ENCODE peak calls at places on chromosomes 1 and 21, in four cellular contexts. L is left ventricle myocardium inferior, W is foreskin fibroblast, Q is left lung. C is an unnamed sample.

GRCh38 chr1:3924871-3925655 is 25.0 kb upstream of the C1orf174 start:
- DNase-seq in L (no peak), Q (no peak), W (no peak), C (peak)

GRCh38 chr21:34962586-34963222 is 86.4 kb downstream of the RUNX1 start:
- DNase-seq in W (no peak), L (no peak), Q (no peak), C (no peak)

GRCh38 chr1:235513495-235514366 is 9.5 kb upstream of the B3GALNT2 start:
- DNase-seq in W (peak), L (no peak), Q (no peak), C (no peak)

GRCh38 chr1:247576514-247576913 is 11.6 kb upstream of the OR2G2 start:
- DNase-seq in L (no peak), Q (no peak), W (no peak), C (no peak)

GRCh38 chr1:245301162-245301580 is 146.4 kb downstream of the KIF26B start:
- DNase-seq in W (no peak), L (peak), Q (no peak), C (no peak)

GRCh38 chr1:246292571-246292970 is 214.5 kb downstream of the SMYD3 start:
- DNase-seq in L (no peak), W (no peak), Q (no peak), C (no peak)

GRCh38 chr1:3491291-3492246 is 37.1 kb downstream of the ARHGEF16 start:
- DNase-seq in L (peak), W (peak), Q (peak), C (peak)

GRCh38 chr1:41423511-41424191 is 60.8 kb downstream of the EDN2 start:
- DNase-seq in L (peak), W (no peak), Q (no peak), C (peak)

GRCh38 chr1:8328271-8328670 is 10.4 kb downstream of the SLC45A1 start:
- DNase-seq in W (no peak), L (no peak), Q (peak), C (no peak)

GRCh38 chr1:17635811-17636210 is 96.3 kb downstream of the ARHGEF10L start:
- DNase-seq in W (no peak), L (peak), Q (no peak), C (peak)

GRCh38 chr1:25090707-25091422 is 141.4 kb downstream of the SYF2 start:
- DNase-seq in L (no peak), W (no peak), Q (no peak), C (no peak)

GRCh38 chr1:24540906-24541710 is 14.8 kb upstream of the NCMAP start:
- DNase-seq in W (peak), Q (no peak), L (no peak), C (no peak)

GRCh38 chr1:93750946-93751345 is 69.3 kb upstream of the BCAR3 start:
- DNase-seq in L (no peak), Q (no peak), W (no peak), C (no peak)

GRCh38 chr1:75482951-75483350 is 128.0 kb downstream of the SLC44A5 start:
- DNase-seq in W (no peak), L (no peak), Q (no peak), C (no peak)

GRCh38 chr1:158019177-158019868 is 25.9 kb downstream of the KIRREL1 start:
- DNase-seq in W (peak), L (no peak), Q (no peak), C (no peak)

GRCh38 chr1:93500275-93500674 is 52.4 kb downstream of the FNBP1L start:
- DNase-seq in L (no peak), W (no peak), Q (no peak), C (no peak)

GRCh38 chr1:38541223-38541622 is 318.3 kb downstream of the RRAGC start:
- DNase-seq in L (no peak), W (no peak), Q (no peak), C (no peak)

GRCh38 chr1:51669191-51669590 is 52.3 kb downstream of the OSBPL9 start:
- DNase-seq in Q (no peak), W (no peak), L (no peak), C (no peak)

GRCh38 chr1:183872406-183872805 is 67.5 kb downstream of the RGL1 start:
- DNase-seq in L (no peak), W (no peak), Q (no peak), C (no peak)

GRCh38 chr21:17738171-17738953 is 80.8 kb downstream of the C21orf91 start:
- DNase-seq in L (no peak), W (no peak), Q (no peak), C (no peak)

GRCh38 chr1:65292861-65293593 is 16.3 kb upstream of the DNAJC6 start:
- DNase-seq in Q (no peak), L (no peak), W (no peak), C (no peak)

GRCh38 chr1:203744008-203744972 is 20.7 kb upstream of the LAX1 start:
- DNase-seq in Q (no peak), L (peak), W (peak), C (no peak)

GRCh38 chr1:83705091-83705490 is 293.8 kb downstream of the TTLL7 start:
- DNase-seq in Q (no peak), L (no peak), W (no peak), C (no peak)

GRCh38 chr1:22794691-22795090 is 84.1 kb downstream of the EPHB2 start:
- DNase-seq in Q (no peak), L (peak), W (peak), C (no peak)

GRCh38 chr21:42187976-42188653 is 30.8 kb upstream of the ABCG1 start:
- DNase-seq in Q (no peak), L (no peak), W (no peak), C (peak)

GRCh38 chr1:47624531-47624930 is 186.7 kb downstream of the FOXD2 start:
- DNase-seq in L (no peak), Q (no peak), W (no peak), C (no peak)

GRCh38 chr21:35232545-35233176 is 183.6 kb upstream of the RUNX1 start:
- DNase-seq in L (no peak), Q (no peak), W (peak), C (no peak)

GRCh38 chr1:156485984-156486383 is 14.6 kb downstream of the MEF2D start:
- DNase-seq in Q (no peak), L (no peak), W (no peak), C (no peak)

GRCh38 chr1:156486421-156487344 is 13.9 kb downstream of the MEF2D start:
- DNase-seq in W (no peak), L (no peak), Q (no peak), C (no peak)

GRCh38 chr1:156488566-156489165 is 11.9 kb downstream of the MEF2D start:
- DNase-seq in Q (no peak), L (no peak), W (no peak), C (no peak)

GRCh38 chr1:156489166-156489934 is 11.2 kb downstream of the MEF2D start:
- DNase-seq in L (peak), Q (no peak), W (no peak), C (no peak)

GRCh38 chr1:156487862-156488261 is 12.7 kb downstream of the MEF2D start:
- DNase-seq in W (no peak), Q (no peak), L (no peak), C (no peak)
- H3K4me3 ChIP-seq in W (no peak), Q (no peak), L (peak), C (no peak)

GRCh38 chr21:45556645-45557601 is 14.7 kb upstream of the SLC19A1 start:
- DNase-seq in L (peak), W (no peak), Q (peak), C (peak)

GRCh38 chr21:45556302-45556644 is 14.0 kb upstream of the SLC19A1 start:
- DNase-seq in Q (no peak), W (no peak), L (no peak), C (no peak)

GRCh38 chr21:45554477-45555175 is 12.4 kb upstream of the SLC19A1 start:
- DNase-seq in L (peak), Q (peak), W (peak), C (peak)

GRCh38 chr21:45555557-45556301 is 13.5 kb upstream of the SLC19A1 start:
- DNase-seq in W (peak), Q (peak), L (peak), C (peak)

GRCh38 chr21:45555251-45555556 is 13.0 kb upstream of the SLC19A1 start:
- DNase-seq in L (no peak), Q (no peak), W (no peak), C (no peak)
- H3K4me3 ChIP-seq in L (peak), Q (peak), W (no peak), C (peak)

GRCh38 chr1:222165625-222166024 is 382.3 kb downstream of the HHIPL2 start:
- DNase-seq in L (no peak), W (peak), Q (no peak), C (no peak)
- H3K4me3 ChIP-seq in L (no peak), W (no peak), Q (no peak), C (no peak)

DNA sequence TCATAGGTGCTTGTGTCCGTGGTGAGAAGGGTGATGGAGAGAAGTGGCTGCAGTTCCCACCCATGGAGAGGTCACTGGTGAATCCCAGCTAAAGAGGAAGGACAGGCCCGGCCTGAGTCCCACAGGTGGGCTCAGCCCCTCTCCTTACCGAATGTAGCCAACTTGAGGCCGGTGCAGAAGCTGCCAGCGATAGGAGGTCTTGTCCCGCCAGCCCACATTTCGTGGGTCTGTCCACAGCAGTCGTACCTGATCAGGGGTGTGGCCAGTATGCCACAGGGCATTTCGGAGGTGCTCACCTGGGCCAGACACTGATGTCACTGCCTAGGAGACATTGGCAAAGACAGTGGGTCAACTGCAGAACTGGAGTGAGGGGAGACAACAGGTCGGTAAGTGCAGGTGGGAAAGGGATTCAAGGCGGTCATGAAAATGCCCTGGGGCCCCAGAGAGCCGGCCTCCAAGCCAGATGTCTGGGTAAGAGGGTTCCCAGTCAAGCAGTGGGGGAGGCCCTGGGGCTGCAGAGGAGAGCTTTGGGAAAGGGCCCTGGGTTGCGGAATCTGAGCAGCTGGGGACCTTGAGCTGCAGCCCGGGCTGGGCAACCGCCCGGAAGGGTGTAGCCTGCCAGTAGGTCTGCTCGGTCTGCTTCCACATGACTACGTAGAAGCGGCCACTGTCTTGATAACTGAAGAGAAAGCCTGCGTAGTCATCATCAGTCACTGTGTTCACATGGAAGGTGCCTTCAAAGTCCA is 10.6 kb downstream of the THBS3 start:
- DNase-seq in W (no peak), Q (peak), L (no peak), C (peak)
- H3K4me3 ChIP-seq in W (no peak), Q (no peak), L (no peak), C (no peak)

GRCh38 chr1:53067886-53068285 is 5.9 kb downstream of the PODN start:
- DNase-seq in Q (no peak), L (no peak), W (no peak), C (no peak)

GRCh38 chr1:53066941-53067738 is 5.1 kb downstream of the PODN start:
- DNase-seq in Q (peak), W (no peak), L (peak), C (peak)

GRCh38 chr1:53069265-53069662 is 7.3 kb downstream of the PODN start:
- DNase-seq in W (no peak), Q (peak), L (peak), C (peak)

GRCh38 chr1:53069663-53070327 is 7.8 kb downstream of the PODN start:
- DNase-seq in L (peak), Q (peak), W (no peak), C (peak)

DNA sequence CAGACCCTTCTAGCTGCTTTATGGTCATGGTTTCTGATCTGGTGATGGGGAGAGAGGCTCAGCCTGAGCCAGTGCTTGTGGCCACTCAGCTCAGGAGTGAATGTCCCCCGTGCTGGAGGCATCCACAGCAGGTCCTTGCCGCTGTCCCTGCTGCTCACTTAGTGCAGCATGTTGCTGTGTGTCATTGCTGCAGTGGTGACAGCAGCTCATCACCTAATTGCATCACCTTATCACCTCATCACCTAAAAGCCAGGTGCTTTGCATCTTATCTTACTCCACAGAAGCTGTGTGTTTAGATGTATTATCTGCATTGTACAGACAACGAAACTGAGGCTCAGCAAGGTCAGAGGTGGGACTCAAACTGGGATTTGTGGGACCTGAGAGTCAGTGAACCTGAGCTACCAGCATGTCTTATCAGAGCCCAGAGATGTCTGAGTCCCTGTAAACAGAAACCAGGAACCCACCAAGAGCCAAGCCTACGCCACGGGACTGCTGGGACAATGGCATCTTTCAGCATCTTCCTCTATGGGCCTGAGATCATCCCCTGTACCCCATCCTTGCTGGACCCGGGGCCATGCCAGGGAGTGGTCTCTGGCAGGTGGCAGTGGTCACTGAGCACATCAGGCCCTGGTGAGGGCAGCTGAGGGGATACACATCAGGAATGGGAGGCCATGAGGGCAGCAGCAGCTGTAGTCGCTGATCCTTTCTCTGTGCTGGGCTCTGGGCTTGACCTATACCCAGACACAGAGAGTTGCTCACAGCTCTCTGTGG is 6.5 kb downstream of the PODN start:
- DNase-seq in L (peak), Q (peak), W (no peak), C (peak)
- H3K4me3 ChIP-seq in L (no peak), Q (no peak), W (no peak), C (no peak)

GRCh38 chr1:100539836-100540536 is 2.0 kb downstream of the GPR88 start:
- DNase-seq in L (peak), W (peak), Q (peak), C (peak)
- H3K4me3 ChIP-seq in L (peak), W (peak), Q (peak), C (peak)

GRCh38 chr1:43270421-43271095 is 775 bp downstream of the TMEM125 start:
- DNase-seq in W (no peak), L (no peak), Q (peak), C (peak)
- H3K4me3 ChIP-seq in W (no peak), L (peak), Q (peak), C (peak)

DNA sequence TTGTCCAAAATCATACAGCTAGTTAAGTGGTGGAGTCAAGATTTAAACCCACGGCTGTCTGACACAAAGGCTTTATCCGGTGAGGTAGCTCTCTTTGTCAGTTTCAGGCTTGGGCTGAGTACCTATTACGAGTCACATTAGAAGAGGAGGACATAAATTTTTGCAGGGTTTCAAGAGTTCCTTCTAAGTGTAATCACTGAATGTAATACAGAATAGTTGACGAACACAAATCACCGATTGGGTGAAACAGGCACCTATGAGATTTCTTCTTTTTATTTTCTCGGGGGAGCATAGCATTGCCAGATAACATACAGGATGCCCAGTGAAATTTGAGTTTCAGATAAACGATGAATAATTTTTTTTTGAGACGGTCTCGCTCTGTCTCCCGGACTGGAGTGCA is 847 bp downstream of the PSMD4 start:
- DNase-seq in Q (no peak), W (no peak), L (no peak), C (no peak)
- H3K4me3 ChIP-seq in Q (peak), W (peak), L (peak), C (peak)

C was measured in lower lobe of right lung.